ENCODE peak calls at places on chromosomes 5 and 9, in six cellular contexts. C is GM23338, Y is PC-3, W is hepatocyte, J is DND-41, S is fibroblast of lung. R is an unnamed sample.

GRCh38 chr5:174187481-174187880 is 142.0 kb downstream of the NSG2 start:
- DNase-seq in C (no peak), Y (no peak), W (no peak), J (no peak), S (no peak), R (no peak)

GRCh38 chr9:6243746-6244145 is 28.1 kb downstream of the IL33 start:
- DNase-seq in C (no peak), Y (peak; percentile 83), W (peak; percentile 24), J (no peak), S (no peak), R (peak; percentile 59)

GRCh38 chr5:66100851-66101250 is 43.2 kb upstream of the SREK1 start:
- DNase-seq in C (no peak), Y (no peak), W (no peak), J (no peak), S (no peak), R (no peak)

GRCh38 chr5:62538017-62538942 is 40.3 kb upstream of the LRRC70 start:
- DNase-seq in C (no peak), Y (peak; percentile 72), W (peak; percentile 53), J (no peak), S (peak; percentile 88), R (peak; percentile 72)

GRCh38 chr5:80686757-80687156 is 32.0 kb upstream of the DHFR start:
- DNase-seq in C (peak; percentile 45), Y (peak; percentile 40), W (no peak), J (no peak), S (peak; percentile 52), R (peak; percentile 7)

GRCh38 chr5:80210014-80210413 is 45.8 kb downstream of the SERINC5 start:
- DNase-seq in C (no peak), Y (no peak), W (no peak), J (no peak), S (no peak), R (no peak)

GRCh38 chr5:75512383-75513074 is 838 bp downstream of the POLK start:
- DNase-seq in C (no peak), Y (no peak), W (no peak), J (no peak), S (peak; percentile 18), R (no peak)

GRCh38 chr9:106583751-106584150 is 279.2 kb upstream of the ZNF462 start:
- DNase-seq in C (no peak), Y (peak; percentile 63), W (no peak), J (no peak), S (no peak), R (peak; percentile 41)

GRCh38 chr5:73155541-73156222 is 17.3 kb upstream of the TMEM174 start:
- DNase-seq in C (no peak), Y (no peak), W (no peak), J (no peak), S (no peak), R (no peak)

GRCh38 chr9:86751207-86751606 is 196.1 kb downstream of the GAS1 start:
- DNase-seq in C (no peak), Y (no peak), W (no peak), J (no peak), S (no peak), R (peak; percentile 64)

GRCh38 chr9:124590886-124591641 is 83.9 kb upstream of the NR5A1 start:
- DNase-seq in C (no peak), Y (no peak), W (no peak), J (no peak), S (no peak), R (no peak)

GRCh38 chr5:98775246-98775961 is 1.9 kb downstream of the RGMB start:
- DNase-seq in C (no peak), Y (no peak), W (no peak), J (no peak), S (no peak), R (no peak)

GRCh38 chr5:92513067-92513466 is 1068.0 kb downstream of the NR2F1-AS1 start:
- DNase-seq in C (no peak), Y (peak; percentile 45), W (no peak), J (no peak), S (no peak), R (no peak)

GRCh38 chr9:96491880-96492525 is 42.0 kb downstream of the HABP4 start:
- DNase-seq in C (no peak), Y (no peak), W (no peak), J (no peak), S (no peak), R (no peak)

GRCh38 chr5:173883347-173883924 is 4.7 kb upstream of the CPEB4 start:
- DNase-seq in C (no peak), Y (no peak), W (no peak), J (no peak), S (no peak), R (no peak)

GRCh38 chr9:108056083-108056804 is 566.7 kb upstream of the KLF4 start:
- DNase-seq in C (no peak), Y (peak; percentile 79), W (no peak), J (no peak), S (peak; percentile 39), R (peak; percentile 65)

GRCh38 chr5:27242258-27242626 is 203.9 kb upstream of the CDH9 start:
- DNase-seq in C (no peak), Y (no peak), W (no peak), J (no peak), S (no peak), R (no peak)

GRCh38 chr5:126503602-126504104 is 80.4 kb downstream of the GRAMD2B start:
- DNase-seq in C (no peak), Y (no peak), W (no peak), J (no peak), S (peak; percentile 60), R (peak; percentile 38)

GRCh38 chr5:16980983-16981382 is 44.9 kb upstream of the MYO10 start:
- DNase-seq in C (no peak), Y (peak; percentile 46), W (no peak), J (no peak), S (no peak), R (no peak)

GRCh38 chr5:55853818-55854217 is 2.7 kb downstream of the IL31RA start:
- DNase-seq in C (no peak), Y (peak; percentile 7), W (no peak), J (no peak), S (peak; percentile 52), R (peak; percentile 55)

GRCh38 chr9:35811364-35812024 is 568 bp downstream of the SPAG8 start:
- DNase-seq in C (no peak), Y (no peak), W (no peak), J (no peak), S (no peak), R (no peak)

DNA sequence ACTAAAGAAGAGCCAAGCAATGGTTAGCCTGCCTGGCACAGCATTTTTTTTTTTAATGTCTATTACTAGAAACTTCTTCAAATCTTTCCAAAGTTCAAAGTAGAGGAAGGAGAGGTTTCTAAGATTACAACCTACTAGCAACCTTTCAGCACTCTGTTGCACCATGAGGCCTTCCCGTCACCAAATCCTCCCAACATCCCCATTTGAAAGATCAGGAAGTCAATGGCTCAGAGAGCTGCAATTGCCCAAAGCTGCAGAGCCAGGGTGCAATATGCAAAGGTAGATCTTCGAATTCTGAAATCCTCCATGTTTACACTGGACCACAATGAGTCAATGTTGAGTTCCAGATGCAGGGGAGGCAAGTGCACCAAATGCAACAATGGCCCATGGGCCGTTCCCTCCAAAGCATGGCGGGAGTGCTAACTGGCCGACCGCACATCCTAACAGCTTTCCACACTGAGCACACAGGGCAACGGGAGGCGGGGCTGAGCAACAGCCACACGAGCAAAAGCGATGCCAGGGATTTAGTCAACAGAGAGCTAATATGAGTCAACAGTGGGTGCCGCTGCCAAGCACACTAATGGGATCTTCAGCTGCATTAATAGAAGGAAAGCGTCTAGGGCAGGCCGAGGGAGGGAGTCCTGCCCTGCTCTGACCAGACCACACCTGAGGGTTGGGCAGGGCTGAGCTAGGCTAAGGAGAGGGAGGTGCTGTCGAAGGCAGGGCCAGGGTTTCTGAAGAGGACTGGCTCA is 4.8 kb downstream of the EPB41L4B start:
- DNase-seq in C (peak; percentile 50), Y (peak; percentile 96), W (peak; percentile 39), J (no peak), S (peak; percentile 56), R (peak; percentile 80)
- H2AFZ ChIP-seq in C (no peak overlapping the region), Y (no peak overlapping the region), W (no peak overlapping the region), J (no peak overlapping the region), S (no peak overlapping the region), R (no peak overlapping the region)

DNA sequence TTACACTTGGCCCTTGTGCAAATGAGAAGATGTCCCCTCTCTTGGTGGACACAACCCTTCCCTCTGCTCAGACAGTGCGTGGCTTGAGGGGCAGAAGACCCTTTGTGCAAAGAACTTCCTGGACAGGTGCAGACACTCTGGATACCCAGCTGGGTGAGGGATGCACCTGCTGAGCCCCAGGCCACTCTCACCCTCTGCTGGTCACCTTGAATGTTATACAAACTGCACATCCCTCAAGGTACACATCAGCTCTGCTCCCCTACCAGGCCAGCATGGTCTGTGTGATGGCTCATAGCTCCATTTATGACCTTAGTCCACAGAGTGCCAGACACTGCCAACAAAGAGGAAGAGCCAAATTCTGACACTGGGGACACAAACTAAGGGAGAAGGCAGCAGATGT is 3.1 kb upstream of the DIRAS2 start:
- DNase-seq in C (no peak), Y (no peak), W (peak; percentile 16), J (no peak), S (no peak), R (no peak)
- TF ChIP-seq CTCF in C (peak; percentile 34), Y (no peak), W (no peak), J (no peak), S (no peak), R (no peak)

DNA sequence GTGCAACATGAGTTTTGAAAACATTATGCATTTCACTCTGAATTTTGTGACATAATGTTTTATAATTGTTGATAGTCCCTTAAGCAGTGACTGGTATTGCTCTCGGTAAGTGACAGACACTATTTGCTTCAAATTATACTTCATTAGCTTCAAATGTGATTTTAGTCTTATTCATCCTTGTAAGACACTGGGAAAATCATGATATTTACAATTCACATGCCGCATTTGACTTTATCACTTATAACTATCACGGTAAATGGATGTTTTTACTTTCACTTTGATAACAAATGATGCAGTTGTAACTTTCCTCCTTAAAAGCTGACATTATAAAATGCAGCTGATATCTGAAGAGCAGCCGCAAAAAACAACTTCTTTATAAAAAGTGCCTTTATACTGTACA is 44.1 kb upstream of the ITGA2 start:
- DNase-seq in C (no peak), Y (no peak), W (no peak), J (no peak), S (no peak), R (no peak)
- H3K4me3 ChIP-seq in C (no peak overlapping the region), Y (peak overlapping the region; percentile 71), W (no peak overlapping the region), J (peak overlapping the region; percentile 30), S (peak overlapping the region; percentile 47), R (peak overlapping the region; percentile 31)

GRCh38 chr9:93164085-93164484 is 19.9 kb upstream of the WNK2 start:
- DNase-seq in C (peak; percentile 62), Y (no peak), W (no peak), J (no peak), S (no peak), R (no peak)

GRCh38 chr9:93167185-93167584 is 16.8 kb upstream of the WNK2 start:
- DNase-seq in C (no peak), Y (no peak), W (no peak), J (no peak), S (no peak), R (no peak)

GRCh38 chr9:93167838-93168237 is 16.1 kb upstream of the WNK2 start:
- DNase-seq in C (no peak), Y (no peak), W (no peak), J (no peak), S (no peak), R (no peak)

GRCh38 chr9:93168581-93168980 is 15.4 kb upstream of the WNK2 start:
- DNase-seq in C (no peak), Y (no peak), W (no peak), J (no peak), S (no peak), R (no peak)

DNA sequence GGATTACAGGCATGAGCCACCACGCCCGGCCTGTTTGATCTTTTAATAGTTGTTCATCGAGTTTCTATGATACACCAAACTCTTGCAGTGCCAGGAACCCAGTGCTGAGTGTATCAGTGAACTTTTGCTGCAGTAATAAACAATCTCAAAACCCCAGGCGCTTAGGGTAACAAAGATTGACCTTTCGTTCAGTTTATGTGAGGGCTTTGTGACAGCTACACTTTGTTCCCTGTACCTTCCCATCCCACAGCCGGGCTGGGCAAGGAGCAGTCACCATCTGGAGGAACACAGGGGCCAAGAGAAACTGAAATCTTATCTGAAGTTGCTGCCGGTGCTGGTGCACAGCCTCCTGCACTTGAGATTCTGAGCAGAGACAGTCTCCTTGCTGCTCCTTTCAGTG is 17.2 kb upstream of the WNK2 start:
- DNase-seq in C (no peak), Y (no peak), W (no peak), J (no peak), S (no peak), R (no peak)
- H2AFZ ChIP-seq in C (no peak overlapping the region), Y (no peak overlapping the region), W (no peak overlapping the region), J (no peak overlapping the region), S (no peak overlapping the region), R (no peak overlapping the region)